ENCODE peak calls at places on chromosomes 6 and 20, in nine cellular contexts. X is fibroblast of the conjunctiva; Y is RPMI8226; P is GM04503; K is HFFc6; W is memory B cell; H is tibial nerve; M is CD8-positive, alpha-beta memory T cell; S is nucleus accumbens. G is an unnamed sample.

GRCh38 chr6:118785601-118786000 is 108.4 kb upstream of the ASF1A start:
- DNase-seq in K (no peak), M (no peak), P (no peak), S (no peak), Y (no peak), X (no peak), W (no peak), H (no peak), G (no peak)

GRCh38 chr6:119929121-119929520 is 579.6 kb upstream of the MAN1A1 start:
- DNase-seq in S (no peak), M (no peak), W (no peak), H (no peak), X (no peak), P (no peak), K (no peak), Y (no peak), G (no peak)

GRCh38 chr20:40710608-40711007 is 21.6 kb upstream of the MAFB start:
- DNase-seq in M (no peak), Y (no peak), K (no peak), X (no peak), P (no peak), H (no peak), S (no peak), W (no peak), G (no peak)

GRCh38 chr20:59481082-59482018 is 123.0 kb upstream of the PHACTR3 start:
- DNase-seq in X (no peak), P (no peak), S (no peak), W (no peak), K (no peak), H (no peak), M (no peak), Y (no peak), G (no peak)

GRCh38 chr6:22098623-22099022 is 198.2 kb downstream of the PRL start:
- DNase-seq in Y (no peak), S (no peak), K (no peak), P (no peak), M (no peak), X (no peak), H (no peak), W (no peak), G (no peak)

GRCh38 chr6:148739822-148740128 is 7.1 kb upstream of the UST start:
- DNase-seq in K (no peak), X (no peak), Y (no peak), W (no peak), S (no peak), M (no peak), H (no peak), P (no peak), G (no peak)

GRCh38 chr6:101110814-101111213 is 229.7 kb upstream of the ASCC3 start:
- DNase-seq in X (peak; percentile 2), W (no peak), P (no peak), K (no peak), S (no peak), H (no peak), Y (no peak), M (no peak), G (no peak)

GRCh38 chr6:85449818-85450577 is at the start of gene NT5E:
- DNase-seq in M (peak; percentile 23), P (peak; percentile 43), H (peak; percentile 57), W (peak; percentile 34), X (peak; percentile 65), Y (peak; percentile 61), K (peak; percentile 77), S (peak; percentile 49), G (peak; percentile 47)

GRCh38 chr20:62474585-62475026 is 1.2 kb downstream of the GATA5 start:
- DNase-seq in P (no peak), K (no peak), H (no peak), Y (no peak), X (no peak), S (no peak), M (no peak), W (no peak), G (no peak)

GRCh38 chr6:16334671-16335070 is 96.3 kb downstream of the GMPR start:
- DNase-seq in K (peak; percentile 89), M (no peak), W (no peak), S (no peak), P (peak; percentile 85), Y (no peak), H (peak; percentile 82), X (peak; percentile 87), G (peak; percentile 78)

GRCh38 chr6:47126647-47127339 is 84.7 kb upstream of the ADGRF1 start:
- DNase-seq in W (no peak), H (no peak), S (no peak), M (no peak), Y (no peak), K (no peak), P (no peak), X (no peak), G (no peak)

GRCh38 chr6:74867286-74867685 is 338.6 kb downstream of the COL12A1 start:
- DNase-seq in Y (no peak), X (no peak), K (no peak), S (no peak), H (no peak), W (no peak), P (peak; percentile 39), M (no peak), G (no peak)

GRCh38 chr6:158041370-158041769 is 59.7 kb downstream of the SYNJ2 start:
- DNase-seq in W (no peak), M (no peak), S (no peak), P (no peak), X (no peak), K (no peak), Y (no peak), H (no peak), G (no peak)

GRCh38 chr6:12324096-12324495 is 33.9 kb downstream of the EDN1 start:
- DNase-seq in S (no peak), M (no peak), H (no peak), X (no peak), W (no peak), P (no peak), K (peak; percentile 73), Y (no peak), G (no peak)

GRCh38 chr6:127457444-127458064 is 1.6 kb downstream of the KIAA0408 start:
- DNase-seq in Y (peak; percentile 5), S (no peak), X (peak; percentile 69), H (peak; percentile 30), W (no peak), K (peak; percentile 24), P (peak; percentile 33), M (no peak), G (no peak)